ENCODE peak calls at places on chromosomes 7 and 10, in five cellular contexts. F is GM12891, L is mucosa of descending colon, D is NCI-H1092 treated with DMSO at 0.1 percent for 48 hours, T is transverse colon. K is an unnamed sample.

GRCh38 chr10:50648089-50648934 is 24.6 kb upstream of the SGMS1 start:
- DNase-seq in F (no peak), L (no peak), D (no peak), T (no peak), K (no peak)

GRCh38 chr7:5614579-5614978 is 166.9 kb downstream of the RNF216 start:
- DNase-seq in F (no peak), L (no peak), D (no peak), T (no peak), K (no peak)

GRCh38 chr10:57535306-57535705 is 732.4 kb downstream of the IPMK start:
- DNase-seq in F (no peak), L (no peak), D (no peak), T (no peak), K (no peak)

GRCh38 chr7:101676956-101677355 is 47.9 kb upstream of the MYL10 start:
- DNase-seq in F (no peak), L (no peak), D (no peak), T (no peak), K (no peak)

GRCh38 chr10:60186315-60187071 is 203.2 kb downstream of the ANK3 start:
- DNase-seq in F (no peak), L (no peak), D (no peak), T (no peak), K (no peak)

GRCh38 chr7:130228840-130229239 is 21.2 kb downstream of the SSMEM1 start:
- DNase-seq in F (no peak), L (no peak), D (no peak), T (no peak), K (no peak)

GRCh38 chr7:154649015-154649414 is 353.9 kb downstream of the PAXIP1 start:
- DNase-seq in F (no peak), L (no peak), D (no peak), T (no peak), K (no peak)

GRCh38 chr10:13922591-13922990 is 335.8 kb downstream of the PRPF18 start:
- DNase-seq in F (no peak), L (no peak), D (no peak), T (no peak), K (no peak)

GRCh38 chr7:7830122-7830878 is 111.9 kb upstream of the RPA3 start:
- DNase-seq in F (no peak), L (no peak), D (peak; percentile 98), T (no peak), K (no peak)

GRCh38 chr7:159032753-159033472 is 111.8 kb downstream of the VIPR2 start:
- DNase-seq in F (no peak), L (no peak), D (no peak), T (peak; percentile 3), K (no peak)

GRCh38 chr10:96292971-96293909 is 11.0 kb upstream of the DNTT start:
- DNase-seq in F (no peak), L (no peak), D (peak; percentile 49), T (peak; percentile 35), K (no peak)

GRCh38 chr7:155178096-155178495 is 108.0 kb downstream of the HTR5A start:
- DNase-seq in F (no peak), L (no peak), D (no peak), T (no peak), K (no peak)

GRCh38 chr7:135403302-135403701 is 106.6 kb downstream of the CNOT4 start:
- DNase-seq in F (no peak), L (no peak), D (no peak), T (no peak), K (no peak)

K was measured in effector CD4-positive, alpha-beta T cell.